ENCODE peak calls at places on chromosome 15, in five cellular contexts. One of them, this sample, is unnamed.

GRCh38 chr15:93478922-93479321 is 389.9 kb upstream of the RGMA start:
- DNase-seq in H1: no peak
- DNase-seq in H9: no peak
- DNase-seq in neuronal stem cell: no peak
- DNase-seq in IMR-90: no peak
- DNase-seq in this sample: peak

GRCh38 chr15:99983171-99983891 is 250.1 kb upstream of the LYSMD4 start:
- DNase-seq in neuronal stem cell: no peak
- DNase-seq in H1: peak
- DNase-seq in H9: peak
- DNase-seq in IMR-90: no peak
- DNase-seq in this sample: peak

GRCh38 chr15:78070049-78070698 is 7.3 kb downstream of the TBC1D2B start:
- DNase-seq in H9: no peak
- DNase-seq in H1: no peak
- DNase-seq in neuronal stem cell: no peak
- DNase-seq in IMR-90: no peak
- DNase-seq in this sample: no peak

GRCh38 chr15:52806284-52806655 is 16.1 kb upstream of the ONECUT1 start:
- DNase-seq in H9: no peak
- DNase-seq in H1: no peak
- DNase-seq in IMR-90: no peak
- DNase-seq in neuronal stem cell: no peak
- DNase-seq in this sample: no peak

GRCh38 chr15:63491116-63491817 is 13.1 kb upstream of the USP3 start:
- DNase-seq in IMR-90: no peak
- DNase-seq in H1: no peak
- DNase-seq in H9: no peak
- DNase-seq in neuronal stem cell: no peak
- DNase-seq in this sample: no peak

GRCh38 chr15:70853855-70854668 is at the start of gene LARP6:
- DNase-seq in IMR-90: peak
- DNase-seq in H9: peak
- DNase-seq in H1: no peak
- DNase-seq in neuronal stem cell: peak
- DNase-seq in this sample: peak

GRCh38 chr15:70435369-70435768 is 328.0 kb downstream of the UACA start:
- DNase-seq in H1: no peak
- DNase-seq in IMR-90: no peak
- DNase-seq in H9: no peak
- DNase-seq in neuronal stem cell: no peak
- DNase-seq in this sample: no peak

GRCh38 chr15:50261979-50262378 is 3.5 kb downstream of the HDC start:
- DNase-seq in H1: no peak
- DNase-seq in H9: no peak
- DNase-seq in IMR-90: no peak
- DNase-seq in neuronal stem cell: no peak
- DNase-seq in this sample: peak

GRCh38 chr15:59751552-59752413 is 62.7 kb upstream of the BNIP2 start:
- DNase-seq in H1: no peak
- DNase-seq in H9: no peak
- DNase-seq in neuronal stem cell: peak
- DNase-seq in IMR-90: no peak
- DNase-seq in this sample: peak

GRCh38 chr15:49187537-49188245 is 17.6 kb downstream of the GALK2 start:
- DNase-seq in H9: no peak
- DNase-seq in neuronal stem cell: no peak
- DNase-seq in H1: no peak
- DNase-seq in IMR-90: peak
- DNase-seq in this sample: no peak

GRCh38 chr15:36585774-36586173 is 6.3 kb downstream of the CDIN1 start:
- DNase-seq in neuronal stem cell: no peak
- DNase-seq in H1: no peak
- DNase-seq in H9: no peak
- DNase-seq in IMR-90: no peak
- DNase-seq in this sample: no peak

GRCh38 chr15:63339006-63339766 is 42.5 kb downstream of the CA12 start:
- DNase-seq in H9: no peak
- DNase-seq in neuronal stem cell: no peak
- DNase-seq in H1: no peak
- DNase-seq in IMR-90: peak
- DNase-seq in this sample: no peak

GRCh38 chr15:45180201-45180600 is 7.6 kb downstream of the SHF start:
- DNase-seq in H9: no peak
- DNase-seq in IMR-90: no peak
- DNase-seq in H1: no peak
- DNase-seq in neuronal stem cell: no peak
- DNase-seq in this sample: no peak

GRCh38 chr15:89103481-89104171 is 15.4 kb downstream of the ABHD2 start:
- DNase-seq in IMR-90: no peak
- DNase-seq in neuronal stem cell: no peak
- DNase-seq in H9: no peak
- DNase-seq in H1: no peak
- DNase-seq in this sample: no peak

GRCh38 chr15:71118881-71119632 is 3.8 kb downstream of the THSD4 start:
- DNase-seq in IMR-90: no peak
- DNase-seq in neuronal stem cell: no peak
- DNase-seq in H1: no peak
- DNase-seq in H9: no peak
- DNase-seq in this sample: no peak

GRCh38 chr15:76840830-76841460 is 64.2 kb downstream of the SCAPER start:
- DNase-seq in IMR-90: peak
- DNase-seq in neuronal stem cell: no peak
- DNase-seq in H9: no peak
- DNase-seq in H1: no peak
- DNase-seq in this sample: peak

GRCh38 chr15:34644061-34644460 is 60.6 kb upstream of the GOLGA8B start:
- DNase-seq in IMR-90: peak
- DNase-seq in H9: no peak
- DNase-seq in H1: no peak
- DNase-seq in neuronal stem cell: no peak
- DNase-seq in this sample: peak

GRCh38 chr15:78789615-78790014 is 21.6 kb downstream of the ADAMTS7 start:
- DNase-seq in neuronal stem cell: no peak
- DNase-seq in H1: no peak
- DNase-seq in IMR-90: no peak
- DNase-seq in H9: no peak
- DNase-seq in this sample: no peak

GRCh38 chr15:25501828-25502446 is 63.1 kb upstream of the UBE3A start:
- DNase-seq in IMR-90: peak
- DNase-seq in H9: peak
- DNase-seq in neuronal stem cell: no peak
- DNase-seq in H1: no peak
- DNase-seq in this sample: peak

GRCh38 chr15:101322849-101323477 is 27.9 kb upstream of the SNRPA1 start:
- DNase-seq in H9: no peak
- DNase-seq in IMR-90: no peak
- DNase-seq in H1: no peak
- DNase-seq in neuronal stem cell: no peak
- DNase-seq in this sample: no peak

GRCh38 chr15:52559022-52559421 is 9.8 kb downstream of the ARPP19 start:
- DNase-seq in neuronal stem cell: no peak
- DNase-seq in IMR-90: no peak
- DNase-seq in H9: no peak
- DNase-seq in H1: no peak
- DNase-seq in this sample: no peak

GRCh38 chr15:40103864-40104271 is 4.8 kb downstream of the BMF start:
- DNase-seq in H9: no peak
- DNase-seq in neuronal stem cell: no peak
- DNase-seq in IMR-90: no peak
- DNase-seq in H1: no peak
- DNase-seq in this sample: peak

GRCh38 chr15:40104296-40104864 is 4.3 kb downstream of the BMF start:
- DNase-seq in IMR-90: no peak
- DNase-seq in H1: no peak
- DNase-seq in H9: no peak
- DNase-seq in neuronal stem cell: no peak
- DNase-seq in this sample: no peak

GRCh38 chr15:40105517-40106202 is 3.0 kb downstream of the BMF start:
- DNase-seq in neuronal stem cell: no peak
- DNase-seq in H9: no peak
- DNase-seq in H1: no peak
- DNase-seq in IMR-90: no peak
- DNase-seq in this sample: no peak

GRCh38 chr15:40106203-40107161 is 2.2 kb downstream of the BMF start:
- DNase-seq in neuronal stem cell: no peak
- DNase-seq in H9: peak
- DNase-seq in IMR-90: peak
- DNase-seq in H1: no peak
- DNase-seq in this sample: peak

DNA sequence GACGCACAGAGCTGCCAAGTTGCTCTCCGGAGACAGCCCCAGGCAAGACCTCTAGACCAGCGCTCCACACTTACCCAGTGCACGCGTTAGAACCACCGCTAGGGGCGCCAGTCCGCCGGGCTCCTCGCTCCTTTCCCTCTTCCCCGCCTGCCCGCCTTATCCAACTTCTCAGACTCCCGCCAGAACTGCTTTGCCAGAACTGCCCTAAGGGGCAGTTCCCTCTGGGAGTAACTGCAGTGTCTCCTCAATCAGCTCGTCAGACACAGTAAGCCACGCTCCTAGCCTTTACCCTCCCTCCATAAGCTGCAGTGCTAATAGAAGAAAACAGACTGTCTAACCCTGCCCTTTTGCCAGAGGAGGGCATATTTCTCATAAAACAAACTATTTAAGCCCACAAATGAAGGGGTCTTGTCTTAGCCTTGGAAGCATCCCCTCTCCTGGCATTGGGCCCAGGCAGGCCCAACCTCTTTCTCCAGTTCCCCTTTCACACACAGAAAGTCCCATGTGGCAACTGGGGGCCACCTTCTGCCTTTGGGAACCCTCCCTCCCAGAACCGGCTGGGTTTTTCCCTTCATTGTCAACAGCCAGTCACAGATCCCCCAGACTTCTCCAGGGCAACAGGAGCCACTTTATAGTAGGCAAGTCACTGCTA is 3.7 kb downstream of the BMF start:
- DNase-seq in H1: no peak
- DNase-seq in H9: peak
- DNase-seq in IMR-90: peak
- DNase-seq in neuronal stem cell: no peak
- DNase-seq in this sample: peak
- H2BK5ac ChIP-seq in H1: peak
- H2BK5ac ChIP-seq in H9: no peak
- H2BK5ac ChIP-seq in IMR-90: no peak
- H2BK5ac ChIP-seq in neuronal stem cell: peak
- H2BK5ac ChIP-seq in this sample: no peak

DNA sequence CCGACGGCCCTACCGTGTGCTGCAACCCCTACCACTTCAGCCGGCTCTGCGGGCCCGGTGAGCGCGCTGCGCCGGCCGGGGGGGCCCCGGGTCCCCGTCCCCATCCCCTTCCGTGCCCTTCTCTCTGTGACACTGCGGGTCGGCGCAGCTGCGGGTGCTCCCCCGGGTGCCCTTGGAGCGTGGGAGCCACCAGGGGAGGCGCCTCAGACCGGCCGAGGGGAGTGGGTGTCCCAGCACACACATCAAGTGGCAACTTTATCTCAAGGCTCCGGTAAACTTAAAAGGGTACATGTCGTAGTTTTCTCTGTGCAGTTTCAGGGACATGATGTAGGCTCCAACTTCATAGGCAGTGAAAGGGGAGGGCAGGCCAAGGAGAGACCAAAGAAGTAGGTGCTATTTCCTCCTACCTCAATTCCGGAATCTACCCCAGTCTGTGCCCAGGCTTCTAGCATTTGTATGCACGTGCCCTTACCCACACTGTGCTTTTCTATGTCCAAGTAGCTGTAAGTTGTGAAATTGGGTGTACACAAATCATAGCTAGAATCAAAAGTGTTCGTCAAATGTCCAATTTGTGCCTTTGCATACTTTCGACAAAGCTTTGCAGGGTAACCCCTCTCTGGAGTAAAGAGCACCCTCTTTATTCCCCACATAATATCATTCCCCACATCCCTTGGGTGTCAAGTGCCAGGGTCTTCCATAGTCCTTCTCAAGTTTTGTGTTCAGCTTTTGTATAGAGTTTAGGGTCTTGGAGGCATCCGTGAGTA is 2.2 kb downstream of the SMAD6 start:
- DNase-seq in H9: no peak
- DNase-seq in H1: no peak
- DNase-seq in IMR-90: no peak
- DNase-seq in neuronal stem cell: no peak
- DNase-seq in this sample: no peak
- H2BK5ac ChIP-seq in H9: no peak
- H2BK5ac ChIP-seq in H1: no peak
- H2BK5ac ChIP-seq in IMR-90: peak
- H2BK5ac ChIP-seq in neuronal stem cell: no peak
- H2BK5ac ChIP-seq in this sample: peak

GRCh38 chr15:74425634-74426033 is 8.1 kb downstream of the SEMA7A start:
- DNase-seq in IMR-90: no peak
- DNase-seq in neuronal stem cell: no peak
- DNase-seq in H9: no peak
- DNase-seq in H1: no peak
- DNase-seq in this sample: no peak

GRCh38 chr15:74428442-74428787 is 5.3 kb downstream of the SEMA7A start:
- DNase-seq in H1: no peak
- DNase-seq in H9: no peak
- DNase-seq in neuronal stem cell: no peak
- DNase-seq in IMR-90: no peak
- DNase-seq in this sample: no peak

GRCh38 chr15:74424901-74425528 is 8.7 kb downstream of the SEMA7A start:
- DNase-seq in IMR-90: no peak
- DNase-seq in H1: no peak
- DNase-seq in neuronal stem cell: no peak
- DNase-seq in H9: no peak
- DNase-seq in this sample: no peak

GRCh38 chr15:74427607-74428441 is 5.9 kb downstream of the SEMA7A start:
- DNase-seq in IMR-90: no peak
- DNase-seq in H9: no peak
- DNase-seq in H1: no peak
- DNase-seq in neuronal stem cell: no peak
- DNase-seq in this sample: no peak

GRCh38 chr15:74426404-74427281 is 7.1 kb downstream of the SEMA7A start:
- DNase-seq in H1: no peak
- DNase-seq in H9: no peak
- DNase-seq in IMR-90: no peak
- DNase-seq in neuronal stem cell: no peak
- DNase-seq in this sample: no peak
- H2BK5ac ChIP-seq in H1: no peak
- H2BK5ac ChIP-seq in H9: no peak
- H2BK5ac ChIP-seq in IMR-90: no peak
- H2BK5ac ChIP-seq in neuronal stem cell: no peak
- H2BK5ac ChIP-seq in this sample: no peak

GRCh38 chr15:39625451-39625850 is 44.6 kb downstream of the THBS1 start:
- DNase-seq in neuronal stem cell: no peak
- DNase-seq in H1: no peak
- DNase-seq in IMR-90: no peak
- DNase-seq in H9: no peak
- DNase-seq in this sample: no peak
- H2BK5ac ChIP-seq in neuronal stem cell: peak
- H2BK5ac ChIP-seq in H1: no peak
- H2BK5ac ChIP-seq in IMR-90: no peak
- H2BK5ac ChIP-seq in H9: no peak
- H2BK5ac ChIP-seq in this sample: no peak

This sample was measured in mesendoderm.